ENCODE peak calls at places on chromosomes 11 and 22, in ten cellular contexts. R, W, E, F, B, X, Q, N, C and A are unnamed samples.

GRCh38 chr11:95248666-95249467 is 17.9 kb upstream of the SESN3 start:
- DNase-seq in R (peak), W (no peak), E (no peak), F (no peak), B (no peak), X (peak), Q (no peak), N (no peak), C (no peak), A (no peak)

GRCh38 chr11:70503201-70503877 is 105.0 kb downstream of the CTTN start:
- DNase-seq in R (no peak), W (no peak), E (no peak), F (no peak), B (no peak), X (peak), Q (no peak), N (no peak), C (no peak), A (no peak)

GRCh38 chr22:48902001-48902869 is 925.4 kb downstream of the BRD1 start:
- DNase-seq in R (no peak), W (no peak), E (no peak), F (no peak), B (no peak), X (no peak), Q (no peak), N (no peak), C (no peak), A (no peak)

GRCh38 chr22:41003041-41003440 is 51.9 kb downstream of the RBX1 start:
- DNase-seq in R (no peak), W (no peak), E (no peak), F (no peak), B (peak), X (no peak), Q (no peak), N (no peak), C (peak), A (no peak)

GRCh38 chr11:75820636-75821035 is 5.6 kb downstream of the UVRAG start:
- DNase-seq in R (no peak), W (no peak), E (no peak), F (no peak), B (no peak), X (no peak), Q (no peak), N (no peak), C (peak), A (no peak)

GRCh38 chr11:10725114-10725906 is 25.7 kb upstream of the CTR9 start:
- DNase-seq in R (no peak), W (no peak), E (peak), F (no peak), B (no peak), X (no peak), Q (no peak), N (no peak), C (peak), A (no peak)

GRCh38 chr11:128783513-128783912 is 83.6 kb downstream of the KCNJ1 start:
- DNase-seq in R (no peak), W (no peak), E (no peak), F (no peak), B (no peak), X (no peak), Q (no peak), N (no peak), C (no peak), A (no peak)

GRCh38 chr11:25432376-25432775 is 899.6 kb upstream of the ANO3 start:
- DNase-seq in R (no peak), W (no peak), E (no peak), F (no peak), B (no peak), X (no peak), Q (no peak), N (no peak), C (peak), A (no peak)

GRCh38 chr22:20015187-20015625 is 1.4 kb downstream of the ARVCF start:
- DNase-seq in R (no peak), W (no peak), E (no peak), F (no peak), B (no peak), X (no peak), Q (no peak), N (no peak), C (no peak), A (no peak)

GRCh38 chr11:96103721-96104120 is 179.8 kb upstream of the MTMR2 start:
- DNase-seq in R (no peak), W (no peak), E (no peak), F (no peak), B (no peak), X (no peak), Q (no peak), N (no peak), C (no peak), A (no peak)

GRCh38 chr11:74269161-74269809 is 42.2 kb downstream of the P4HA3 start:
- DNase-seq in R (no peak), W (no peak), E (peak), F (no peak), B (no peak), X (no peak), Q (peak), N (no peak), C (peak), A (no peak)

GRCh38 chr22:44665115-44665514 is 36.9 kb upstream of the PRR5 start:
- DNase-seq in R (no peak), W (no peak), E (no peak), F (no peak), B (no peak), X (peak), Q (no peak), N (no peak), C (no peak), A (no peak)

GRCh38 chr22:37340331-37341262 is 58.3 kb downstream of the CYTH4 start:
- DNase-seq in R (no peak), W (no peak), E (no peak), F (no peak), B (no peak), X (peak), Q (no peak), N (no peak), C (no peak), A (no peak)

GRCh38 chr11:58059011-58059358 is 28.2 kb downstream of the OR6Q1 start:
- DNase-seq in R (no peak), W (no peak), E (no peak), F (no peak), B (no peak), X (peak), Q (no peak), N (no peak), C (peak), A (no peak)

GRCh38 chr22:32911526-32911925 is 110.0 kb downstream of the TIMP3 start:
- DNase-seq in R (no peak), W (no peak), E (no peak), F (no peak), B (no peak), X (no peak), Q (no peak), N (no peak), C (no peak), A (no peak)

GRCh38 chr22:42655693-42656092 is 6.5 kb upstream of the CYB5R3 start:
- DNase-seq in R (peak), W (no peak), E (no peak), F (no peak), B (no peak), X (no peak), Q (no peak), N (no peak), C (no peak), A (no peak)

GRCh38 chr11:2374456-2375201 is 2.5 kb upstream of the CD81 start:
- DNase-seq in R (no peak), W (no peak), E (no peak), F (no peak), B (no peak), X (no peak), Q (no peak), N (no peak), C (no peak), A (no peak)

GRCh38 chr22:35505394-35506258 is 35.0 kb upstream of the RASD2 start:
- DNase-seq in R (peak), W (no peak), E (no peak), F (no peak), B (no peak), X (no peak), Q (no peak), N (no peak), C (no peak), A (no peak)

GRCh38 chr11:124586247-124586860 is 16.6 kb downstream of the OR8A1 start:
- DNase-seq in R (peak), W (no peak), E (peak), F (peak), B (peak), X (peak), Q (peak), N (peak), C (peak), A (no peak)

GRCh38 chr11:105456950-105457349 is 152.9 kb upstream of the GRIA4 start:
- DNase-seq in R (no peak), W (no peak), E (no peak), F (no peak), B (no peak), X (peak), Q (no peak), N (no peak), C (no peak), A (no peak)

GRCh38 chr22:49969751-49970527 is 9.4 kb downstream of the PIM3 start:
- DNase-seq in R (no peak), W (no peak), E (no peak), F (no peak), B (no peak), X (no peak), Q (no peak), N (peak), C (no peak), A (peak)

GRCh38 chr11:47971501-47971900 is 8.9 kb upstream of the PTPRJ start:
- DNase-seq in R (no peak), W (no peak), E (no peak), F (no peak), B (no peak), X (no peak), Q (no peak), N (no peak), C (no peak), A (no peak)

GRCh38 chr22:44373234-44373633 is 60.5 kb upstream of the SHISAL1 start:
- DNase-seq in R (no peak), W (no peak), E (no peak), F (no peak), B (no peak), X (no peak), Q (no peak), N (no peak), C (no peak), A (no peak)

GRCh38 chr11:63888170-63889086 is 28.5 kb downstream of the RCOR2 start:
- DNase-seq in R (peak), W (no peak), E (peak), F (peak), B (peak), X (peak), Q (peak), N (peak), C (peak), A (peak)

GRCh38 chr11:78667462-78667861 is 92.8 kb upstream of the NARS2 start:
- DNase-seq in R (no peak), W (no peak), E (no peak), F (no peak), B (peak), X (no peak), Q (no peak), N (no peak), C (no peak), A (no peak)

GRCh38 chr11:111797145-111797581 is 31.0 kb upstream of the PPP2R1B start:
- DNase-seq in R (peak), W (no peak), E (no peak), F (no peak), B (no peak), X (no peak), Q (peak), N (no peak), C (peak), A (no peak)

GRCh38 chr11:76542436-76542835 is 97.6 kb downstream of the EMSY start:
- DNase-seq in R (no peak), W (no peak), E (no peak), F (no peak), B (no peak), X (no peak), Q (no peak), N (no peak), C (no peak), A (no peak)

GRCh38 chr11:117875397-117876048 is 935 bp downstream of the FXYD6 start:
- DNase-seq in R (no peak), W (no peak), E (peak), F (no peak), B (no peak), X (peak), Q (no peak), N (no peak), C (no peak), A (no peak)
- H3K4me3 ChIP-seq in R (no peak), W (peak), E (peak), F (peak), B (no peak), X (peak), Q (peak), N (peak), C (no peak), A (peak)

GRCh38 chr22:39556970-39557811 is 13.4 kb upstream of the CACNA1I start:
- DNase-seq in R (no peak), W (no peak), E (no peak), F (no peak), B (no peak), X (peak), Q (peak), N (no peak), C (peak), A (no peak)
- TF ChIP-seq CTCF in R (no peak), W (no peak), E (no peak), F (peak), B (no peak), X (no peak), Q (peak), N (no peak), C (peak), A (no peak)

GRCh38 chr22:30829901-30830550 is 135.4 kb downstream of the OSBP2 start:
- DNase-seq in R (no peak), W (no peak), E (no peak), F (no peak), B (no peak), X (no peak), Q (peak), N (no peak), C (peak), A (no peak)
- H3K4me3 ChIP-seq in R (no peak), W (no peak), E (no peak), F (no peak), B (no peak), X (no peak), Q (peak), N (no peak), C (no peak), A (no peak)

DNA sequence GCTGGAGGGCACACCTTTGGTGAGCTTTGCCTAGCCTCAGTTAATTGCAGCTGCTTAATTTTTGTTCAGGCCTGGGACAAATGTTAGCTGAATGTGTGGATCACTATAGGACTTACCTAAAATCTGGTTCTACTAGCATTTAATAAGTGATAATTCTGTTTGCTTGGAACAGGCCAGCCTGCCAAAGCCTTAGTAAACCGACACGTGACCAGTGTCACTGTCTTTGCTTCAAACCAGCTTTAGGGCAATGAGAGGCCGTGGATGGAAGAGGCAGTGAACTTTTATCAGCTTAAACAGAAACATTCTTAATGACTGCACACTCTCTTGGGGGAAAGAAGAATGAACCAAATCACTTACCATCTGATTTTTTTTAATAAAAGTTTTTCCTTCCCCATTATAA is 10.8 kb downstream of the PARVA start:
- DNase-seq in R (no peak), W (no peak), E (no peak), F (no peak), B (no peak), X (no peak), Q (no peak), N (no peak), C (no peak), A (no peak)
- TF ChIP-seq CTCF in R (no peak), W (no peak), E (no peak), F (no peak), B (no peak), X (no peak), Q (no peak), N (no peak), C (no peak), A (no peak)

GRCh38 chr11:20207781-20208621 is 47.7 kb upstream of the DBX1 start:
- DNase-seq in R (no peak), W (no peak), E (no peak), F (no peak), B (no peak), X (peak), Q (no peak), N (no peak), C (peak), A (no peak)
- H3K4me3 ChIP-seq in R (no peak), W (no peak), E (no peak), F (no peak), B (no peak), X (peak), Q (no peak), N (no peak), C (no peak), A (no peak)

DNA sequence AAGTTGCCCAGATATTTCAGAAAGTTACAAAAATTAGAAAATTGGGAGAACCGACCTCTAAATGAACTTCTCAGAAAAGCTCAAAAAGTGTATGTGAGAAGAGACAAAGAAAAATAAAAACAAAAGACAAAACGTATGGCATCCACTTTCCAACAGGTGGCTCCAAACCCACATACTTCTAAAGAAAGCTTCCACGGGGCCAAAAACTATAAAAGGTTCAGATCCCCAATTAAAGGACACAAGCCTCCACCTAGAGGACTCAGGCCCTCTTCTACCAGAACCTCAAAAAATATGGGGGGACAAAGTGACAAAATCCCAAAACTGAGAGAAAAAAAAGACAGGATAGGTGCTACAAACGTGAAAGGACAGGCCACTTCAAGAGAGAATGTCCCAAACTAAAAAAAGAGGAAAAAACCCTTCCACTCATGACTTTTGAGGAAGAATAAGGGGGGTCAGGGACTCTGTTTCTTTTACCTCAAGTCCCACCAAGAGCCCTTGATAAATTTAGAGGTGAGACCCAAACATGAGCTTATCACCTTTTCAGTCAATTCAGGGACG is 8.8 kb downstream of the SCGB2A1 start:
- DNase-seq in R (no peak), W (no peak), E (no peak), F (no peak), B (no peak), X (peak), Q (peak), N (no peak), C (peak), A (no peak)
- TF ChIP-seq CTCF in R (peak), W (no peak), E (peak), F (peak), B (peak), X (peak), Q (peak), N (no peak), C (peak), A (no peak)

DNA sequence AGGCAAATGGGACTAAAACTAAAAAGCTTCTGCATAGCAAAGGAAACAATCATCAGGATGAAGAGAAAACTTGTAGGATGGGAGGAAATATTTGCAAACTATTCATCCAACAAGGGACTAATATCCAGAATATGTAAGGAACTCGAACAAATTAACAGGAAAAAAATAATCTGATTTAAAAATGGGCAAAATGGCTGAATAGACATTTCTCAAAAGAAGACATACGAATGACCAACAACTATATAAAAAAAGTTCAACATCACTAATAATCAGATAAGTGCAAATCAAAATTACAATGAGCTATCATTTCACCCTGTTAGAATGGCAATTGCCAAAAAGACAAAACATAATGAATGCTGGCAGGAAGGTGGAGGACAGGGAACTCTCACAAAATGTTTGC is 12.0 kb downstream of the OR52E1 start:
- DNase-seq in R (no peak), W (no peak), E (no peak), F (no peak), B (no peak), X (no peak), Q (no peak), N (no peak), C (no peak), A (no peak)
- H3K4me3 ChIP-seq in R (no peak), W (no peak), E (no peak), F (no peak), B (no peak), X (no peak), Q (no peak), N (no peak), C (no peak), A (no peak)

GRCh38 chr11:45089845-45090499 is 56.5 kb upstream of the PRDM11 start:
- DNase-seq in R (no peak), W (no peak), E (peak), F (no peak), B (no peak), X (peak), Q (peak), N (no peak), C (peak), A (no peak)
- TF ChIP-seq CTCF in R (no peak), W (no peak), E (peak), F (peak), B (peak), X (peak), Q (no peak), N (no peak), C (peak), A (no peak)